ENCODE peak calls at places on chromosomes 2 and 18, in eight cellular contexts. One of them, this sample, is unnamed.

GRCh38 chr18:9106800-9107574 is 4.5 kb downstream of the NDUFV2 start:
- DNase-seq in HCT116: no peak
- DNase-seq in heart left ventricle: no peak
- DNase-seq in Calu3: no peak
- DNase-seq in A549: no peak
- DNase-seq in adrenal gland: no peak
- DNase-seq in K562: no peak
- DNase-seq in lower lobe of right lung: no peak
- DNase-seq in this sample: no peak

GRCh38 chr2:101442667-101443061 is 32.2 kb downstream of the RFX8 start:
- DNase-seq in adrenal gland: no peak
- DNase-seq in heart left ventricle: no peak
- DNase-seq in A549: peak
- DNase-seq in Calu3: no peak
- DNase-seq in HCT116: peak
- DNase-seq in K562: no peak
- DNase-seq in lower lobe of right lung: no peak
- DNase-seq in this sample: no peak

GRCh38 chr2:12155308-12156061 is 409.1 kb downstream of the LPIN1 start:
- DNase-seq in adrenal gland: peak
- DNase-seq in HCT116: peak
- DNase-seq in K562: no peak
- DNase-seq in lower lobe of right lung: no peak
- DNase-seq in Calu3: no peak
- DNase-seq in A549: no peak
- DNase-seq in heart left ventricle: no peak
- DNase-seq in this sample: no peak

GRCh38 chr18:10013621-10014543 is 100.1 kb downstream of the VAPA start:
- DNase-seq in A549: no peak
- DNase-seq in HCT116: no peak
- DNase-seq in lower lobe of right lung: no peak
- DNase-seq in heart left ventricle: no peak
- DNase-seq in K562: no peak
- DNase-seq in adrenal gland: no peak
- DNase-seq in Calu3: no peak
- DNase-seq in this sample: no peak

GRCh38 chr2:55771612-55772011 is 78.0 kb upstream of the PNPT1 start:
- DNase-seq in Calu3: no peak
- DNase-seq in heart left ventricle: no peak
- DNase-seq in adrenal gland: no peak
- DNase-seq in K562: peak
- DNase-seq in HCT116: peak
- DNase-seq in A549: peak
- DNase-seq in lower lobe of right lung: no peak
- DNase-seq in this sample: no peak

GRCh38 chr2:68709421-68709911 is 25.1 kb upstream of the ARHGAP25 start:
- DNase-seq in heart left ventricle: no peak
- DNase-seq in K562: peak
- DNase-seq in lower lobe of right lung: no peak
- DNase-seq in adrenal gland: peak
- DNase-seq in A549: peak
- DNase-seq in Calu3: peak
- DNase-seq in HCT116: peak
- DNase-seq in this sample: peak

GRCh38 chr18:3234457-3234856 is 13.1 kb upstream of the MYL12A start:
- DNase-seq in lower lobe of right lung: no peak
- DNase-seq in K562: no peak
- DNase-seq in Calu3: no peak
- DNase-seq in A549: no peak
- DNase-seq in heart left ventricle: no peak
- DNase-seq in adrenal gland: no peak
- DNase-seq in HCT116: no peak
- DNase-seq in this sample: no peak

GRCh38 chr2:5482929-5483331 is 209.3 kb upstream of the SOX11 start:
- DNase-seq in heart left ventricle: no peak
- DNase-seq in HCT116: no peak
- DNase-seq in Calu3: no peak
- DNase-seq in adrenal gland: no peak
- DNase-seq in K562: no peak
- DNase-seq in lower lobe of right lung: no peak
- DNase-seq in A549: no peak
- DNase-seq in this sample: no peak

GRCh38 chr2:1446281-1446680 is 33.0 kb downstream of the TPO start:
- DNase-seq in heart left ventricle: no peak
- DNase-seq in lower lobe of right lung: no peak
- DNase-seq in Calu3: no peak
- DNase-seq in HCT116: no peak
- DNase-seq in A549: no peak
- DNase-seq in K562: no peak
- DNase-seq in adrenal gland: no peak
- DNase-seq in this sample: no peak

GRCh38 chr2:12436483-12436882 is 280.3 kb upstream of the TRIB2 start:
- DNase-seq in K562: no peak
- DNase-seq in lower lobe of right lung: no peak
- DNase-seq in Calu3: no peak
- DNase-seq in A549: no peak
- DNase-seq in adrenal gland: no peak
- DNase-seq in HCT116: no peak
- DNase-seq in heart left ventricle: no peak
- DNase-seq in this sample: no peak

GRCh38 chr2:32947484-32948143 is 861 bp downstream of the LTBP1 start:
- DNase-seq in A549: peak
- DNase-seq in heart left ventricle: peak
- DNase-seq in K562: peak
- DNase-seq in Calu3: peak
- DNase-seq in HCT116: no peak
- DNase-seq in lower lobe of right lung: no peak
- DNase-seq in adrenal gland: peak
- DNase-seq in this sample: peak

GRCh38 chr18:40939636-40940035 is 1015.4 kb upstream of the PIK3C3 start:
- DNase-seq in adrenal gland: no peak
- DNase-seq in lower lobe of right lung: no peak
- DNase-seq in HCT116: no peak
- DNase-seq in K562: no peak
- DNase-seq in heart left ventricle: no peak
- DNase-seq in Calu3: no peak
- DNase-seq in A549: no peak
- DNase-seq in this sample: no peak

GRCh38 chr18:3350566-3351527 is 88.9 kb downstream of the MYL12B start:
- DNase-seq in adrenal gland: no peak
- DNase-seq in Calu3: no peak
- DNase-seq in lower lobe of right lung: no peak
- DNase-seq in heart left ventricle: no peak
- DNase-seq in HCT116: peak
- DNase-seq in K562: no peak
- DNase-seq in A549: no peak
- DNase-seq in this sample: no peak

GRCh38 chr2:215435809-215436704 is at the start of gene FN1:
- DNase-seq in adrenal gland: peak
- DNase-seq in A549: peak
- DNase-seq in lower lobe of right lung: peak
- DNase-seq in K562: peak
- DNase-seq in Calu3: peak
- DNase-seq in heart left ventricle: peak
- DNase-seq in HCT116: peak
- DNase-seq in this sample: peak

GRCh38 chr2:71801969-71802368 is 345.7 kb downstream of the CYP26B1 start:
- DNase-seq in K562: peak
- DNase-seq in Calu3: peak
- DNase-seq in HCT116: peak
- DNase-seq in heart left ventricle: peak
- DNase-seq in adrenal gland: peak
- DNase-seq in A549: peak
- DNase-seq in lower lobe of right lung: no peak
- DNase-seq in this sample: peak

GRCh38 chr18:21196426-21196825 is 45.6 kb upstream of the GREB1L start:
- DNase-seq in lower lobe of right lung: no peak
- DNase-seq in Calu3: no peak
- DNase-seq in heart left ventricle: no peak
- DNase-seq in adrenal gland: no peak
- DNase-seq in K562: no peak
- DNase-seq in HCT116: no peak
- DNase-seq in A549: no peak
- DNase-seq in this sample: no peak

GRCh38 chr18:21192308-21192624 is 49.8 kb upstream of the GREB1L start:
- DNase-seq in A549: no peak
- DNase-seq in K562: no peak
- DNase-seq in Calu3: no peak
- DNase-seq in heart left ventricle: no peak
- DNase-seq in adrenal gland: no peak
- DNase-seq in lower lobe of right lung: no peak
- DNase-seq in HCT116: no peak
- DNase-seq in this sample: no peak

GRCh38 chr18:21194871-21195771 is 46.9 kb upstream of the GREB1L start:
- DNase-seq in lower lobe of right lung: no peak
- DNase-seq in Calu3: no peak
- DNase-seq in HCT116: peak
- DNase-seq in heart left ventricle: no peak
- DNase-seq in adrenal gland: no peak
- DNase-seq in A549: peak
- DNase-seq in K562: peak
- DNase-seq in this sample: no peak

GRCh38 chr18:21187886-21188285 is 54.1 kb upstream of the GREB1L start:
- DNase-seq in A549: no peak
- DNase-seq in K562: no peak
- DNase-seq in lower lobe of right lung: no peak
- DNase-seq in adrenal gland: no peak
- DNase-seq in HCT116: no peak
- DNase-seq in heart left ventricle: no peak
- DNase-seq in Calu3: no peak
- DNase-seq in this sample: no peak

DNA sequence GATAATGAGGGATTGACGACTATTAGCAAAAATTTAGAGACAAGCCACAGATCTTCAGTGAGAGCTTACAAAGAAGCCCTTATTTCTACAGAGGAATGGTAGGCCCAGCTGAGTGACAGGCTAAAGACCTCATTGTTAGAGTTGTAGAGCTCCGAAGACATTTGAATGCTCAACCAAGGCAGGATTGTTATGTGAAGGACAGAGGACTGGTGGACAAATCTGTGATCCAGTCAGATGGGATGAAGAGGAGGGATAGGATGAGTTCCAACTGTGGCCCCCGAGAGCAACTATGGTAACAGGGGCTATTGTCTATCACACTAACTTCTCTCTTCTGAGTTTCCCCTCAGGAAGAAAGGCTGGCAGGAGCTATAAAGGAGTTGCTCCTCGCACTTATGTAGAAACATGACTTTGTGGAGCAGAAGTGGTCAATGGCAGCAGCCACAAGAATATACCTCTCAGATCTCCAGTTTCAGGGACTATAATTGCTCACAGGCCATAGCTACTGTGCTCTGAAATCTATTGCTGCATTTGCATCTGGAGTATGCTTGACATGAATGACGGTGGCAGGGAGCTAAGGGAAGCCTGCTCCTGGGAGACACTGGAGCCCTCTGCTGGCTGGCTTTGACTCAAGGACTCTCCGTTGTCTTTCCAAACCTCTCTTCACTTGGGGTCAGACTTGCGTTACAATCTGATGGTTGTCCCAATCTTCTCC is 50.3 kb upstream of the GREB1L start:
- DNase-seq in HCT116: peak
- DNase-seq in heart left ventricle: peak
- DNase-seq in adrenal gland: peak
- DNase-seq in K562: peak
- DNase-seq in A549: peak
- DNase-seq in Calu3: peak
- DNase-seq in lower lobe of right lung: peak
- DNase-seq in this sample: peak
- TF ChIP-seq CTCF in HCT116: peak
- TF ChIP-seq CTCF in heart left ventricle: peak
- TF ChIP-seq CTCF in adrenal gland: peak
- TF ChIP-seq CTCF in K562: peak
- TF ChIP-seq CTCF in A549: peak
- TF ChIP-seq CTCF in Calu3: peak
- TF ChIP-seq CTCF in lower lobe of right lung: peak
- TF ChIP-seq CTCF in this sample: no peak

DNA sequence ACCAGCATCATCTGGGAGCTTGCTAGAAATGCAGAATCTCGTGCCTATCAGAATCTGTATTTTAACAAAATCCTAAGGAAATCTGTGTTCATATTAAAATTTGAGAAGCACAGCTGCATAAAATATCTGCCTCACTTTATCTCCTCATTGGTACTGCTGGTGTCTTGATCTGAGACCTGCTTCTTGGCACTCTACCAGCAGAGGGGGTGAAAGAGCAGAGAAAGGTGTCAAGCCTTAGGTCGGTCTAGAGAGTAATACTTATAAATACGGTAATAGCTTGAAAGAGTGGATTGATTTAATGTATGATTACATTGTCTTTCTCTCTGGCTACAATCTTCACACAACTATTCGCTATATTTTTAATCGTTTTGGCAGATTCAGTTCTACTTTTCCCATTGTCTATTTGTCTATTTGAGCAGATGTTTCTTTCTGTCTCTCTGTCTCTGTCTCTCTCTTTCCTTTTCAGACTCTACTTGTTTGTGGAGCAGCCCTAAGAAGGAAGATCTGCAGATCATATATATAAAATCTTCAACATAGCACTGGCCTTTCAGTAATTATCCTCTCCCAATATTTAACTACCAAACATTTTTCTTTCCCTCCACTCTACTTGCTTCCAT is 1.7 kb upstream of the GCG start:
- DNase-seq in HCT116: peak
- DNase-seq in Calu3: peak
- DNase-seq in K562: peak
- DNase-seq in A549: peak
- DNase-seq in adrenal gland: peak
- DNase-seq in lower lobe of right lung: no peak
- DNase-seq in heart left ventricle: no peak
- DNase-seq in this sample: peak
- TF ChIP-seq CTCF in HCT116: peak
- TF ChIP-seq CTCF in Calu3: peak
- TF ChIP-seq CTCF in K562: no peak
- TF ChIP-seq CTCF in A549: peak
- TF ChIP-seq CTCF in adrenal gland: peak
- TF ChIP-seq CTCF in lower lobe of right lung: peak
- TF ChIP-seq CTCF in heart left ventricle: peak
- TF ChIP-seq CTCF in this sample: peak

GRCh38 chr2:60456115-60456770 is 97.2 kb downstream of the BCL11A start:
- DNase-seq in adrenal gland: no peak
- DNase-seq in K562: no peak
- DNase-seq in Calu3: no peak
- DNase-seq in A549: no peak
- DNase-seq in lower lobe of right lung: no peak
- DNase-seq in HCT116: no peak
- DNase-seq in heart left ventricle: no peak
- DNase-seq in this sample: no peak
- TF ChIP-seq CTCF in adrenal gland: no peak
- TF ChIP-seq CTCF in K562: no peak
- TF ChIP-seq CTCF in Calu3: no peak
- TF ChIP-seq CTCF in A549: no peak
- TF ChIP-seq CTCF in lower lobe of right lung: no peak
- TF ChIP-seq CTCF in HCT116: peak
- TF ChIP-seq CTCF in heart left ventricle: no peak
- TF ChIP-seq CTCF in this sample: peak

DNA sequence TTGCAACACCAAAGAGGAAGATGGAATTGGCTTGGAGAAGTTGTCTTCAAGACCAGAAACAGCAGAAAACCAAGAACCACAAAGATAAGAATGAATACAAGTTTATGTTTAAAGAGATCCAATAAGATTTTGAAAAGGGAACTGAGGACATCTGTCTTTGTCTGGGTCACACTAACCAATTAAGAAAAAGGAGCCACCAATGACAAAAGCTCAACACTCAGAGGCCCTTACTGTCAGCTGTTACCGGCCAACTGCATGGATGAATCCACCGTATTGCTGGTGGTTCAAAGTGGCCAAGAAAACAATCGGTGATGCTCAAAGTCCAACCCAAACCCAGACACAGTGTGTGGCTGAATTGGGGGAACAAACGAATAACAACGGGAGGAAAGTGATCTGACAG is 11.2 kb downstream of the GPR55 start:
- DNase-seq in HCT116: no peak
- DNase-seq in adrenal gland: no peak
- DNase-seq in K562: no peak
- DNase-seq in heart left ventricle: no peak
- DNase-seq in lower lobe of right lung: peak
- DNase-seq in Calu3: no peak
- DNase-seq in A549: no peak
- DNase-seq in this sample: no peak
- TF ChIP-seq CTCF in HCT116: no peak
- TF ChIP-seq CTCF in adrenal gland: no peak
- TF ChIP-seq CTCF in K562: no peak
- TF ChIP-seq CTCF in heart left ventricle: no peak
- TF ChIP-seq CTCF in lower lobe of right lung: no peak
- TF ChIP-seq CTCF in Calu3: no peak
- TF ChIP-seq CTCF in A549: no peak
- TF ChIP-seq CTCF in this sample: no peak

This sample was measured in endothelial cell.